ENCODE peak calls at places on chromosomes 12 and 14, in six cellular contexts. One of them, this sample, is unnamed.

GRCh38 chr12:13173012-13173441 is 23.5 kb upstream of the EMP1 start:
- DNase-seq in GM12891: no peak
- DNase-seq in D341Med: no peak
- DNase-seq in stimulated activated CD4-positive, alpha-beta T cell treated with anti-CD3 and anti-CD28 coated beads, TNF-alpha, amount 100 ng/mL, for 24 hours: no peak
- DNase-seq in adipocyte: peak
- DNase-seq in NCI-H1105: no peak
- DNase-seq in this sample: no peak

GRCh38 chr12:102769323-102769916 is 147.6 kb downstream of the PAH start:
- DNase-seq in GM12891: peak
- DNase-seq in D341Med: peak
- DNase-seq in stimulated activated CD4-positive, alpha-beta T cell treated with anti-CD3 and anti-CD28 coated beads, TNF-alpha, amount 100 ng/mL, for 24 hours: peak
- DNase-seq in adipocyte: peak
- DNase-seq in NCI-H1105: peak
- DNase-seq in this sample: peak

GRCh38 chr12:25248732-25249131 is 2.0 kb downstream of the KRAS start:
- DNase-seq in GM12891: no peak
- DNase-seq in D341Med: no peak
- DNase-seq in stimulated activated CD4-positive, alpha-beta T cell treated with anti-CD3 and anti-CD28 coated beads, TNF-alpha, amount 100 ng/mL, for 24 hours: no peak
- DNase-seq in adipocyte: no peak
- DNase-seq in NCI-H1105: no peak
- DNase-seq in this sample: no peak

GRCh38 chr14:52219488-52220084 is 47.9 kb upstream of the PTGDR start:
- DNase-seq in GM12891: no peak
- DNase-seq in D341Med: no peak
- DNase-seq in stimulated activated CD4-positive, alpha-beta T cell treated with anti-CD3 and anti-CD28 coated beads, TNF-alpha, amount 100 ng/mL, for 24 hours: no peak
- DNase-seq in adipocyte: no peak
- DNase-seq in NCI-H1105: no peak
- DNase-seq in this sample: no peak

GRCh38 chr14:69814397-69814796 is 17.4 kb upstream of the SLC10A1 start:
- DNase-seq in GM12891: no peak
- DNase-seq in D341Med: no peak
- DNase-seq in stimulated activated CD4-positive, alpha-beta T cell treated with anti-CD3 and anti-CD28 coated beads, TNF-alpha, amount 100 ng/mL, for 24 hours: no peak
- DNase-seq in adipocyte: no peak
- DNase-seq in NCI-H1105: no peak
- DNase-seq in this sample: no peak

GRCh38 chr14:58362798-58363412 is 32.8 kb upstream of the TOMM20L start:
- DNase-seq in GM12891: no peak
- DNase-seq in D341Med: peak
- DNase-seq in stimulated activated CD4-positive, alpha-beta T cell treated with anti-CD3 and anti-CD28 coated beads, TNF-alpha, amount 100 ng/mL, for 24 hours: no peak
- DNase-seq in adipocyte: peak
- DNase-seq in NCI-H1105: peak
- DNase-seq in this sample: peak

GRCh38 chr14:37060496-37061260 is 111.7 kb downstream of the SLC25A21 start:
- DNase-seq in GM12891: no peak
- DNase-seq in D341Med: no peak
- DNase-seq in stimulated activated CD4-positive, alpha-beta T cell treated with anti-CD3 and anti-CD28 coated beads, TNF-alpha, amount 100 ng/mL, for 24 hours: no peak
- DNase-seq in adipocyte: no peak
- DNase-seq in NCI-H1105: no peak
- DNase-seq in this sample: no peak

GRCh38 chr12:57896139-57896436 is 45.3 kb upstream of the ATP23 start:
- DNase-seq in GM12891: no peak
- DNase-seq in D341Med: no peak
- DNase-seq in stimulated activated CD4-positive, alpha-beta T cell treated with anti-CD3 and anti-CD28 coated beads, TNF-alpha, amount 100 ng/mL, for 24 hours: no peak
- DNase-seq in adipocyte: peak
- DNase-seq in NCI-H1105: no peak
- DNase-seq in this sample: no peak

GRCh38 chr12:52423661-52424503 is 10.3 kb downstream of the KRT75 start:
- DNase-seq in GM12891: no peak
- DNase-seq in D341Med: no peak
- DNase-seq in stimulated activated CD4-positive, alpha-beta T cell treated with anti-CD3 and anti-CD28 coated beads, TNF-alpha, amount 100 ng/mL, for 24 hours: no peak
- DNase-seq in adipocyte: no peak
- DNase-seq in NCI-H1105: no peak
- DNase-seq in this sample: no peak

GRCh38 chr12:26527702-26528101 is 305.3 kb downstream of the ITPR2 start:
- DNase-seq in GM12891: no peak
- DNase-seq in D341Med: no peak
- DNase-seq in stimulated activated CD4-positive, alpha-beta T cell treated with anti-CD3 and anti-CD28 coated beads, TNF-alpha, amount 100 ng/mL, for 24 hours: no peak
- DNase-seq in adipocyte: no peak
- DNase-seq in NCI-H1105: no peak
- DNase-seq in this sample: no peak

GRCh38 chr12:27610380-27610779 is 85.9 kb upstream of the REP15 start:
- DNase-seq in GM12891: no peak
- DNase-seq in D341Med: no peak
- DNase-seq in stimulated activated CD4-positive, alpha-beta T cell treated with anti-CD3 and anti-CD28 coated beads, TNF-alpha, amount 100 ng/mL, for 24 hours: no peak
- DNase-seq in adipocyte: peak
- DNase-seq in NCI-H1105: no peak
- DNase-seq in this sample: peak

GRCh38 chr12:53145861-53146260 is 34.7 kb upstream of the ZNF740 start:
- DNase-seq in GM12891: no peak
- DNase-seq in D341Med: no peak
- DNase-seq in stimulated activated CD4-positive, alpha-beta T cell treated with anti-CD3 and anti-CD28 coated beads, TNF-alpha, amount 100 ng/mL, for 24 hours: no peak
- DNase-seq in adipocyte: no peak
- DNase-seq in NCI-H1105: no peak
- DNase-seq in this sample: no peak

GRCh38 chr14:24167527-24168114 is 4.3 kb upstream of the REC8 start:
- DNase-seq in GM12891: no peak
- DNase-seq in D341Med: no peak
- DNase-seq in stimulated activated CD4-positive, alpha-beta T cell treated with anti-CD3 and anti-CD28 coated beads, TNF-alpha, amount 100 ng/mL, for 24 hours: no peak
- DNase-seq in adipocyte: no peak
- DNase-seq in NCI-H1105: no peak
- DNase-seq in this sample: no peak

GRCh38 chr14:63344336-63344735 is 25.6 kb upstream of the GPHB5 start:
- DNase-seq in GM12891: no peak
- DNase-seq in D341Med: no peak
- DNase-seq in stimulated activated CD4-positive, alpha-beta T cell treated with anti-CD3 and anti-CD28 coated beads, TNF-alpha, amount 100 ng/mL, for 24 hours: no peak
- DNase-seq in adipocyte: no peak
- DNase-seq in NCI-H1105: no peak
- DNase-seq in this sample: no peak

GRCh38 chr14:52356025-52356424 is 41.9 kb downstream of the PTGER2 start:
- DNase-seq in GM12891: no peak
- DNase-seq in D341Med: no peak
- DNase-seq in stimulated activated CD4-positive, alpha-beta T cell treated with anti-CD3 and anti-CD28 coated beads, TNF-alpha, amount 100 ng/mL, for 24 hours: no peak
- DNase-seq in adipocyte: no peak
- DNase-seq in NCI-H1105: peak
- DNase-seq in this sample: no peak

GRCh38 chr12:951166-951565 is 1.7 kb upstream of the RAD52 start:
- DNase-seq in GM12891: no peak
- DNase-seq in D341Med: no peak
- DNase-seq in stimulated activated CD4-positive, alpha-beta T cell treated with anti-CD3 and anti-CD28 coated beads, TNF-alpha, amount 100 ng/mL, for 24 hours: no peak
- DNase-seq in adipocyte: no peak
- DNase-seq in NCI-H1105: no peak
- DNase-seq in this sample: no peak

GRCh38 chr12:78928200-78929074 is 63.9 kb downstream of the SYT1 start:
- DNase-seq in GM12891: no peak
- DNase-seq in D341Med: no peak
- DNase-seq in stimulated activated CD4-positive, alpha-beta T cell treated with anti-CD3 and anti-CD28 coated beads, TNF-alpha, amount 100 ng/mL, for 24 hours: no peak
- DNase-seq in adipocyte: no peak
- DNase-seq in NCI-H1105: no peak
- DNase-seq in this sample: no peak

GRCh38 chr12:49874142-49874897 is 29.4 kb downstream of the FAIM2 start:
- DNase-seq in GM12891: no peak
- DNase-seq in D341Med: peak
- DNase-seq in stimulated activated CD4-positive, alpha-beta T cell treated with anti-CD3 and anti-CD28 coated beads, TNF-alpha, amount 100 ng/mL, for 24 hours: no peak
- DNase-seq in adipocyte: peak
- DNase-seq in NCI-H1105: no peak
- DNase-seq in this sample: no peak

GRCh38 chr14:91185721-91186120 is 58.8 kb downstream of the GPR68 start:
- DNase-seq in GM12891: no peak
- DNase-seq in D341Med: no peak
- DNase-seq in stimulated activated CD4-positive, alpha-beta T cell treated with anti-CD3 and anti-CD28 coated beads, TNF-alpha, amount 100 ng/mL, for 24 hours: no peak
- DNase-seq in adipocyte: no peak
- DNase-seq in NCI-H1105: no peak
- DNase-seq in this sample: no peak

GRCh38 chr14:94383777-94384176 is 4.6 kb downstream of the SERPINA1 start:
- DNase-seq in GM12891: no peak
- DNase-seq in D341Med: no peak
- DNase-seq in stimulated activated CD4-positive, alpha-beta T cell treated with anti-CD3 and anti-CD28 coated beads, TNF-alpha, amount 100 ng/mL, for 24 hours: no peak
- DNase-seq in adipocyte: no peak
- DNase-seq in NCI-H1105: no peak
- DNase-seq in this sample: no peak

GRCh38 chr14:96098309-96098998 is 59.3 kb downstream of the C14orf132 start:
- DNase-seq in GM12891: no peak
- DNase-seq in D341Med: peak
- DNase-seq in stimulated activated CD4-positive, alpha-beta T cell treated with anti-CD3 and anti-CD28 coated beads, TNF-alpha, amount 100 ng/mL, for 24 hours: no peak
- DNase-seq in adipocyte: peak
- DNase-seq in NCI-H1105: peak
- DNase-seq in this sample: peak

GRCh38 chr14:90828642-90829487 is 12.6 kb upstream of the TTC7B start:
- DNase-seq in GM12891: no peak
- DNase-seq in D341Med: no peak
- DNase-seq in stimulated activated CD4-positive, alpha-beta T cell treated with anti-CD3 and anti-CD28 coated beads, TNF-alpha, amount 100 ng/mL, for 24 hours: no peak
- DNase-seq in adipocyte: no peak
- DNase-seq in NCI-H1105: no peak
- DNase-seq in this sample: no peak

GRCh38 chr14:101202627-101203404 is 299.3 kb upstream of the RTL1 start:
- DNase-seq in GM12891: no peak
- DNase-seq in D341Med: peak
- DNase-seq in stimulated activated CD4-positive, alpha-beta T cell treated with anti-CD3 and anti-CD28 coated beads, TNF-alpha, amount 100 ng/mL, for 24 hours: no peak
- DNase-seq in adipocyte: no peak
- DNase-seq in NCI-H1105: no peak
- DNase-seq in this sample: no peak

GRCh38 chr14:36167431-36167830 is 9.1 kb downstream of the PTCSC3 start:
- DNase-seq in GM12891: no peak
- DNase-seq in D341Med: no peak
- DNase-seq in stimulated activated CD4-positive, alpha-beta T cell treated with anti-CD3 and anti-CD28 coated beads, TNF-alpha, amount 100 ng/mL, for 24 hours: no peak
- DNase-seq in adipocyte: no peak
- DNase-seq in NCI-H1105: no peak
- DNase-seq in this sample: no peak

GRCh38 chr12:76337583-76337982 is 10.6 kb downstream of the BBS10 start:
- DNase-seq in GM12891: no peak
- DNase-seq in D341Med: no peak
- DNase-seq in stimulated activated CD4-positive, alpha-beta T cell treated with anti-CD3 and anti-CD28 coated beads, TNF-alpha, amount 100 ng/mL, for 24 hours: no peak
- DNase-seq in adipocyte: peak
- DNase-seq in NCI-H1105: no peak
- DNase-seq in this sample: no peak